ENCODE peak calls at places on chromosomes 11 and 22, in ten cellular contexts. D, X, O, U, E, L, H, Q, R and V are unnamed samples.

GRCh38 chr11:113730887-113731726 is 25.0 kb upstream of the TMPRSS5 start:
- DNase-seq in D (no peak), X (peak), O (no peak), U (no peak), E (peak), L (peak), H (no peak), Q (peak), R (peak), V (peak)

GRCh38 chr11:126842038-126842437 is 158.5 kb downstream of the KIRREL3 start:
- DNase-seq in D (no peak), X (no peak), O (no peak), U (no peak), E (no peak), L (no peak), H (no peak), Q (no peak), R (no peak), V (no peak)

GRCh38 chr11:27839226-27839913 is 139.1 kb upstream of the BDNF start:
- DNase-seq in D (no peak), X (peak), O (no peak), U (no peak), E (no peak), L (no peak), H (no peak), Q (no peak), R (peak), V (peak)

GRCh38 chr11:128250482-128250881 is 336.9 kb downstream of the ETS1 start:
- DNase-seq in D (no peak), X (no peak), O (no peak), U (no peak), E (no peak), L (no peak), H (no peak), Q (no peak), R (no peak), V (no peak)

GRCh38 chr22:48707749-48708557 is 1119.7 kb downstream of the BRD1 start:
- DNase-seq in D (no peak), X (no peak), O (peak), U (no peak), E (no peak), L (no peak), H (no peak), Q (no peak), R (no peak), V (no peak)

GRCh38 chr22:37472418-37473006 is 13.7 kb downstream of the MFNG start:
- DNase-seq in D (peak), X (no peak), O (no peak), U (no peak), E (peak), L (no peak), H (no peak), Q (peak), R (peak), V (peak)

GRCh38 chr11:107898270-107898669 is 30.0 kb upstream of the RAB39A start:
- DNase-seq in D (no peak), X (peak), O (no peak), U (no peak), E (peak), L (peak), H (no peak), Q (no peak), R (peak), V (peak)

GRCh38 chr11:45818961-45819605 is 14.1 kb downstream of the SLC35C1 start:
- DNase-seq in D (no peak), X (no peak), O (no peak), U (no peak), E (no peak), L (no peak), H (no peak), Q (no peak), R (no peak), V (no peak)

GRCh38 chr11:14095882-14096281 is 133.4 kb downstream of the SPON1 start:
- DNase-seq in D (no peak), X (no peak), O (no peak), U (no peak), E (no peak), L (no peak), H (no peak), Q (no peak), R (no peak), V (no peak)

GRCh38 chr11:62061356-62062222 is 62.2 kb upstream of the INCENP start:
- DNase-seq in D (no peak), X (no peak), O (no peak), U (no peak), E (no peak), L (peak), H (no peak), Q (no peak), R (no peak), V (no peak)

GRCh38 chr11:12508151-12508740 is 130.9 kb downstream of the PARVA start:
- DNase-seq in D (no peak), X (peak), O (no peak), U (no peak), E (no peak), L (no peak), H (no peak), Q (no peak), R (peak), V (peak)

GRCh38 chr22:39661842-39662676 is 91.5 kb downstream of the CACNA1I start:
- DNase-seq in D (peak), X (no peak), O (no peak), U (no peak), E (no peak), L (peak), H (no peak), Q (peak), R (no peak), V (no peak)

GRCh38 chr22:46180370-46181137 is 30.2 kb downstream of the PPARA start:
- DNase-seq in D (no peak), X (no peak), O (no peak), U (no peak), E (no peak), L (no peak), H (no peak), Q (no peak), R (peak), V (peak)

GRCh38 chr11:1487091-1487850 is 692 bp upstream of the MOB2 start:
- DNase-seq in D (no peak), X (no peak), O (no peak), U (no peak), E (no peak), L (no peak), H (peak), Q (no peak), R (no peak), V (no peak)

GRCh38 chr11:88799749-88800500 is 265.9 kb downstream of the GRM5 start:
- DNase-seq in D (no peak), X (no peak), O (no peak), U (no peak), E (no peak), L (no peak), H (no peak), Q (no peak), R (no peak), V (no peak)

GRCh38 chr11:59221438-59221837 is 8.7 kb upstream of the MPEG1 start:
- DNase-seq in D (no peak), X (no peak), O (no peak), U (no peak), E (no peak), L (peak), H (no peak), Q (no peak), R (no peak), V (peak)

GRCh38 chr22:46377566-46378498 is 42.3 kb downstream of the TRMU start:
- DNase-seq in D (no peak), X (no peak), O (no peak), U (peak), E (peak), L (peak), H (peak), Q (peak), R (peak), V (peak)

GRCh38 chr11:63663809-63664208 is 7.4 kb downstream of the ATL3 start:
- DNase-seq in D (no peak), X (no peak), O (no peak), U (no peak), E (no peak), L (peak), H (no peak), Q (no peak), R (peak), V (peak)

GRCh38 chr11:62801071-62801470 is 4.2 kb downstream of the NXF1 start:
- DNase-seq in D (no peak), X (no peak), O (no peak), U (no peak), E (no peak), L (no peak), H (no peak), Q (no peak), R (no peak), V (no peak)

GRCh38 chr11:36508743-36509142 is 1.3 kb downstream of the TRAF6 start:
- DNase-seq in D (no peak), X (no peak), O (no peak), U (no peak), E (no peak), L (peak), H (no peak), Q (no peak), R (peak), V (peak)

GRCh38 chr11:126567419-126567818 is 211.9 kb downstream of the ST3GAL4 start:
- DNase-seq in D (no peak), X (no peak), O (no peak), U (no peak), E (no peak), L (no peak), H (no peak), Q (no peak), R (no peak), V (no peak)

GRCh38 chr22:45704648-45705047 is 33.0 kb downstream of the ATXN10 start:
- DNase-seq in D (no peak), X (no peak), O (no peak), U (no peak), E (no peak), L (no peak), H (no peak), Q (no peak), R (no peak), V (no peak)

GRCh38 chr11:17581732-17582053 is 34.6 kb downstream of the OTOG start:
- DNase-seq in D (no peak), X (no peak), O (no peak), U (no peak), E (no peak), L (no peak), H (no peak), Q (no peak), R (no peak), V (no peak)

GRCh38 chr11:69154211-69154913 is 1.4 kb upstream of the SMIM38 start:
- DNase-seq in D (no peak), X (no peak), O (no peak), U (no peak), E (no peak), L (no peak), H (no peak), Q (no peak), R (no peak), V (no peak)

GRCh38 chr11:44418438-44418795 is 108.5 kb upstream of the ALX4 start:
- DNase-seq in D (no peak), X (no peak), O (no peak), U (no peak), E (no peak), L (no peak), H (no peak), Q (no peak), R (no peak), V (no peak)

GRCh38 chr11:31921066-31921465 is 109.9 kb upstream of the PAX6 start:
- DNase-seq in D (no peak), X (no peak), O (no peak), U (no peak), E (no peak), L (no peak), H (no peak), Q (no peak), R (no peak), V (peak)

GRCh38 chr11:69825037-69825834 is 6.0 kb upstream of the FGF3 start:
- DNase-seq in D (no peak), X (no peak), O (no peak), U (no peak), E (peak), L (no peak), H (no peak), Q (peak), R (no peak), V (no peak)

GRCh38 chr22:35622132-35622913 is 5.2 kb upstream of the MB start:
- DNase-seq in D (no peak), X (no peak), O (no peak), U (no peak), E (no peak), L (no peak), H (peak), Q (peak), R (no peak), V (no peak)

GRCh38 chr11:47924184-47924671 is 56.1 kb upstream of the PTPRJ start:
- DNase-seq in D (no peak), X (no peak), O (no peak), U (peak), E (peak), L (peak), H (peak), Q (no peak), R (peak), V (peak)

GRCh38 chr11:93986716-93987115 is 34.4 kb upstream of the HEPHL1 start:
- DNase-seq in D (no peak), X (no peak), O (no peak), U (no peak), E (no peak), L (peak), H (peak), Q (no peak), R (no peak), V (peak)

GRCh38 chr11:84817998-84818397 is 809.1 kb downstream of the DLG2 start:
- DNase-seq in D (no peak), X (no peak), O (no peak), U (no peak), E (no peak), L (peak), H (no peak), Q (no peak), R (no peak), V (no peak)

GRCh38 chr11:12220305-12220704 is 109.9 kb downstream of the MICAL2 start:
- DNase-seq in D (no peak), X (no peak), O (peak), U (no peak), E (no peak), L (no peak), H (no peak), Q (peak), R (no peak), V (no peak)

GRCh38 chr11:133992121-133992520 is 35.4 kb upstream of the IGSF9B start:
- DNase-seq in D (no peak), X (no peak), O (no peak), U (no peak), E (no peak), L (no peak), H (no peak), Q (no peak), R (no peak), V (no peak)

GRCh38 chr11:130369141-130369691 is 54.5 kb upstream of the ZBTB44 start:
- DNase-seq in D (no peak), X (no peak), O (peak), U (no peak), E (no peak), L (no peak), H (no peak), Q (no peak), R (no peak), V (no peak)

GRCh38 chr11:103053997-103054396 is 38.0 kb downstream of the DCUN1D5 start:
- DNase-seq in D (no peak), X (no peak), O (no peak), U (no peak), E (no peak), L (no peak), H (no peak), Q (no peak), R (peak), V (no peak)

GRCh38 chr22:49363526-49364230 is 464.0 kb downstream of the BRD1 start:
- DNase-seq in D (no peak), X (no peak), O (no peak), U (peak), E (no peak), L (no peak), H (peak), Q (no peak), R (no peak), V (no peak)

GRCh38 chr11:19525714-19526113 is 186.9 kb upstream of the NAV2 start:
- DNase-seq in D (no peak), X (no peak), O (no peak), U (no peak), E (no peak), L (no peak), H (no peak), Q (no peak), R (no peak), V (no peak)

DNA sequence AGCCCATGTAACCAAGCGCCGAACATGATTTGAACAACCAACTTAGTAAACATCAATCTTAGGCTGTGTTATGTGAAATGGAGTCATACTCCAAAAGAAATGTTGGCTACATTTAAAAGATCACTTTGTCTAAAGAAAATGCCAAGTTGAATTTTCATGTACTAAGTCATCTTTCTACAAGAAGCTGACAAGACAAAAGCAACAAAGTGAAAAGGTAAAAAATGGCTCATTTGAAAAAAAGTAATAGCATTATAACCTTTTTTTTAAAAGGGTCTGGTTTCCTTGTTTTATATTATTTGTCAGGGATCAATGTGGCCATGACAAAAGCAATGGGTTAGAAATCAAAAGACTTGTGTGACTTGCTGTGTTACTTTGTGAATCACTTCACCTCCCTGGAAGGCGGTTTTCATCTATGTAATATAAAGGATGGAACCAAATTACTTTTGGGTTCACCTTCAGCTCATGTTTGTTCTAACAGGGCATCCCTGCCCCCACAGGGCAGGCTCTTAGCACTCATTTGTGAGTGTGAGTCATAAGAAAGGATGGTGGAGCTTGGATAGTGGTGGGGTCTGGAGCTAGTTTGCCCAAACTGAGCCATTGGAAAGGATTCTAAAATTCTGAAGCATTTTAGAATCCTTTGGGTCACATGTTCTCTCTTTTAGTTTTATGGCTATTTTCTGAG is 131.9 kb upstream of the MTMR2 start:
- DNase-seq in D (no peak), X (no peak), O (no peak), U (no peak), E (no peak), L (peak), H (no peak), Q (no peak), R (peak), V (peak)
- H3K4me3 ChIP-seq in D (no peak), X (no peak), O (no peak), U (no peak), E (no peak), L (no peak), H (no peak), Q (no peak), R (no peak), V (no peak)

GRCh38 chr11:117822031-117822521 is 2.5 kb downstream of the FXYD2 start:
- DNase-seq in D (peak), X (no peak), O (no peak), U (no peak), E (no peak), L (no peak), H (no peak), Q (peak), R (no peak), V (no peak)
- H3K4me3 ChIP-seq in D (no peak), X (no peak), O (no peak), U (no peak), E (no peak), L (no peak), H (no peak), Q (no peak), R (peak), V (no peak)

DNA sequence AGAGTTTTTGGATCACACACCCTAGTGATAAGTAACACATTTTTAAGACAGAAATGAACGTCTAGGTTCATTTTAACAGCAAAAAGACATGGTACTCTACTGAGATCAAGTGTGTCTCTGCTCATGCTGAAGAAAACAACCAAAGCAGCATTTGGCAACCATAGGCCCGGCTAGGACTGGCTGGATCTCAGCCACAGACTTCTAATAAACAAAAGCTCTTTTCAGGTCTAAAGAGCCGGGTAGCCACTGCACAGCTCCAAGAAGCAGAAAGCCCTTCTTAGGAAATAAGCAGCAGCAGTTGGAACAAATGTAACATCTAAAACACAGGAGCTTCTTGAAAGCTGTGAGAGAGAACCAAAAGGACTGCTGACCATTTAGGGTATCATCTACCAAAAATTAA is 37.7 kb downstream of the PITPNB start:
- DNase-seq in D (no peak), X (no peak), O (peak), U (no peak), E (no peak), L (no peak), H (no peak), Q (peak), R (peak), V (peak)
- H3K4me3 ChIP-seq in D (no peak), X (no peak), O (no peak), U (no peak), E (no peak), L (no peak), H (no peak), Q (no peak), R (no peak), V (no peak)

GRCh38 chr11:33622806-33623205 is 77.8 kb downstream of the C11orf91 start:
- DNase-seq in D (no peak), X (no peak), O (no peak), U (no peak), E (no peak), L (peak), H (no peak), Q (no peak), R (no peak), V (no peak)
- H3K4me3 ChIP-seq in D (no peak), X (no peak), O (no peak), U (no peak), E (no peak), L (no peak), H (no peak), Q (no peak), R (no peak), V (no peak)

DNA sequence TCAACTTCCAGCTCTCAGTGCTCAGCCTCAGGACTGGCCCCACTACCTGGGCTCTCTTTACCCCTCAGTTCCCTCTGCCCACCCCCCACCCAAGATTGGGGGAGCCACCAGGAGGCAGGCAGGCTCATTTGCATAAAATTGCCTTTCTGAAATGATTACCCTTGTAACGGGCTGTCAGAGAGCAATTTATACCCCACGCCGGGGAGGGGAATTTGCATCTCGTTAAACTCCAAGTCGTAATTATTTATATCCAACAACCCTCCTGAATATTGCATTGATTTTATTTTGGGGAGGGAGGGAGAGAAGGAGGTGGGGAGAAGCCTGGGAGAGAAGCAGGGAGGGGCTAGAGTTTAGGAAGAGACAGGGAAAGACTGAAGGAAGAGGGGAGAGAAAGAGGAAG is 8.3 kb downstream of the NRXN2 start:
- DNase-seq in D (no peak), X (no peak), O (no peak), U (no peak), E (no peak), L (no peak), H (no peak), Q (no peak), R (no peak), V (no peak)
- H3K4me3 ChIP-seq in D (no peak), X (no peak), O (no peak), U (no peak), E (no peak), L (no peak), H (no peak), Q (no peak), R (no peak), V (no peak)